ENCODE peak calls at places on chromosome 20, in nine cellular contexts. O, L, E, I, G, B, F, C and R are unnamed samples.

GRCh38 chr20:38890497-38890818 is 35.8 kb upstream of the FAM83D start:
- DNase-seq in O (no peak), L (no peak), E (no peak), I (no peak), G (no peak), B (peak; percentile 27), F (no peak), C (peak; percentile 14), R (no peak)

GRCh38 chr20:17882834-17883591 is 85.6 kb downstream of the SNX5 start:
- DNase-seq in O (no peak), L (no peak), E (no peak), I (no peak), G (no peak), B (no peak), F (no peak), C (no peak), R (no peak)

GRCh38 chr20:8535403-8536003 is 403.4 kb downstream of the PLCB1 start:
- DNase-seq in O (peak; percentile 69), L (peak; percentile 17), E (no peak), I (no peak), G (no peak), B (no peak), F (no peak), C (no peak), R (no peak)

GRCh38 chr20:17969276-17969883 is 562 bp downstream of the MGME1 start:
- DNase-seq in O (peak; percentile 57), L (peak; percentile 45), E (no peak), I (no peak), G (peak; percentile 56), B (peak; percentile 59), F (peak; percentile 53), C (peak; percentile 56), R (peak; percentile 29)

GRCh38 chr20:38112249-38112942 is 52.7 kb downstream of the TGM2 start:
- DNase-seq in O (no peak), L (no peak), E (no peak), I (no peak), G (no peak), B (no peak), F (no peak), C (no peak), R (no peak)

GRCh38 chr20:57663241-57663640 is 43.0 kb upstream of the ZBP1 start:
- DNase-seq in O (no peak), L (no peak), E (no peak), I (no peak), G (no peak), B (no peak), F (peak; percentile 29), C (no peak), R (no peak)

GRCh38 chr20:51906694-51907093 is 104.4 kb upstream of the SALL4 start:
- DNase-seq in O (no peak), L (no peak), E (no peak), I (no peak), G (no peak), B (no peak), F (no peak), C (no peak), R (no peak)

GRCh38 chr20:59289994-59290393 is 10.4 kb upstream of the EDN3 start:
- DNase-seq in O (no peak), L (no peak), E (no peak), I (no peak), G (no peak), B (no peak), F (no peak), C (no peak), R (no peak)

GRCh38 chr20:32332614-32333013 is 25.5 kb upstream of the ASXL1 start:
- DNase-seq in O (no peak), L (no peak), E (no peak), I (no peak), G (no peak), B (no peak), F (no peak), C (peak; percentile 82), R (no peak)

GRCh38 chr20:63053430-63054102 is 46.8 kb upstream of the BHLHE23 start:
- DNase-seq in O (no peak), L (no peak), E (no peak), I (no peak), G (peak; percentile 13), B (no peak), F (peak; percentile 10), C (no peak), R (no peak)

GRCh38 chr20:43186312-43186711 is 3.4 kb downstream of the PTPRT start:
- DNase-seq in O (no peak), L (no peak), E (no peak), I (no peak), G (no peak), B (no peak), F (no peak), C (no peak), R (no peak)

GRCh38 chr20:43189614-43190331 is at the start of gene PTPRT:
- DNase-seq in O (no peak), L (no peak), E (no peak), I (no peak), G (no peak), B (no peak), F (no peak), C (no peak), R (no peak)

GRCh38 chr20:43188861-43189613 is 669 bp downstream of the PTPRT start:
- DNase-seq in O (no peak), L (no peak), E (no peak), I (no peak), G (no peak), B (no peak), F (no peak), C (no peak), R (no peak)

GRCh38 chr20:43187476-43188233 is 2.1 kb downstream of the PTPRT start:
- DNase-seq in O (peak; percentile 49), L (peak; percentile 72), E (peak; percentile 70), I (peak; percentile 74), G (peak; percentile 75), B (peak; percentile 63), F (peak; percentile 70), C (peak; percentile 29), R (no peak)

DNA sequence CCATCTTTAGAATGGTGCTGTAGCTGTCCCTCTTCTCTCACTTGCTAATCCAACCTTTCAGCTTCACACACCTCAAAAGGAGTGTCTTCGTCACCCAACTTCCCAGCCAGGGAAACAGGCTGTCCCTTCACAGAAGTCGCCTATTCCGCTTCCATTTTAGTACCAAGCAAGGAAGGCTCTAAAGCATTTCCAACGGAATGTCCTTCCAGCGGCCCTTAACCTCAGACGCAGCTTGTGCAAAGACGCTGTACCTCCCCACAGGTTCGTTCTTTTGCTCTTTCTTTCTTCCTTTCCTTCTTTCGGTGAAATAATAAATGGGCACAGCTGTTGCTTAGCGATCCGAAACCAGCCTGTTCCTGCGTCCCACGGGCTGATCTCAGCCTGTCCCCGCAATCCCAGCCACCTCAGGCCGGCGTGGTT is 1.5 kb downstream of the PTPRT start:
- DNase-seq in O (no peak), L (peak; percentile 9), E (no peak), I (no peak), G (no peak), B (no peak), F (no peak), C (no peak), R (no peak)
- H3K4me3 ChIP-seq in O (no peak overlapping the region), L (peak overlapping the region; percentile 46), E (no peak overlapping the region), I (peak overlapping the region; percentile 40), G (no peak overlapping the region), B (no peak overlapping the region), F (peak overlapping the region; percentile 8), C (no peak overlapping the region), R (no peak overlapping the region)

GRCh38 chr20:44736170-44737021 is 9.3 kb upstream of the KCNK15 start:
- DNase-seq in O (peak; percentile 88), L (peak; percentile 57), E (peak; percentile 61), I (no peak), G (peak; percentile 74), B (peak; percentile 97), F (no peak), C (peak; percentile 67), R (no peak)

GRCh38 chr20:44734938-44735337 is 10.7 kb upstream of the KCNK15 start:
- DNase-seq in O (no peak), L (no peak), E (no peak), I (no peak), G (no peak), B (peak; percentile 81), F (no peak), C (peak; percentile 68), R (no peak)

GRCh38 chr20:44735816-44736169 is 9.9 kb upstream of the KCNK15 start:
- DNase-seq in O (no peak), L (no peak), E (no peak), I (no peak), G (no peak), B (no peak), F (no peak), C (no peak), R (no peak)

GRCh38 chr20:44738779-44739477 is 6.7 kb upstream of the KCNK15 start:
- DNase-seq in O (peak; percentile 91), L (peak; percentile 77), E (peak; percentile 55), I (no peak), G (peak; percentile 59), B (peak; percentile 94), F (peak; percentile 74), C (peak; percentile 73), R (peak; percentile 11)

DNA sequence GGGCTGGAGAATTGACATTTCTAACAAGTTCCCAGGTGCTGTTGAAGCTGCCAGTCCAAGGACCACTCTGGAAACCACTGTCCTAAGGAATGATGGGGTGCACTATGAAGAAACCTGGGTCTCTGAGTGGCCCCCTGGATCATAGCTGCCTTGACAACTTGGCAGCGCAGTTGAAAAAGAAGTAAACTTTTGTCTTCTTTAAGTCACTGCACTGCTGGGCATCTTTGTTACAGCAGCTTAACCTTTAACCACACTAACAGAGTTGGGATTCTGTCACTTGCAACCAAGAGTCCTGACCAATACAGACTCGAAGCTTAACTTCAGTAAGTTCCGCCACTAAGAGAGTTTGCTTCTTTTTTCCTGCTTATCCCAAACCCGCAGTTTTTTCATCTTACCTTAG is 8.5 kb upstream of the KCNK15 start:
- DNase-seq in O (no peak), L (no peak), E (no peak), I (no peak), G (no peak), B (no peak), F (no peak), C (no peak), R (no peak)
- H3K4me3 ChIP-seq in O (peak overlapping the region; percentile 8), L (no peak overlapping the region), E (no peak overlapping the region), I (no peak overlapping the region), G (no peak overlapping the region), B (no peak overlapping the region), F (no peak overlapping the region), C (no peak overlapping the region), R (no peak overlapping the region)

GRCh38 chr20:4987130-4987529 is 14.2 kb downstream of the SLC23A2 start:
- DNase-seq in O (peak; percentile 68), L (no peak), E (no peak), I (no peak), G (no peak), B (no peak), F (no peak), C (no peak), R (no peak)
- H3K4me3 ChIP-seq in O (peak overlapping the region; percentile 54), L (no peak overlapping the region), E (no peak overlapping the region), I (no peak overlapping the region), G (no peak overlapping the region), B (no peak overlapping the region), F (no peak overlapping the region), C (no peak overlapping the region), R (no peak overlapping the region)

DNA sequence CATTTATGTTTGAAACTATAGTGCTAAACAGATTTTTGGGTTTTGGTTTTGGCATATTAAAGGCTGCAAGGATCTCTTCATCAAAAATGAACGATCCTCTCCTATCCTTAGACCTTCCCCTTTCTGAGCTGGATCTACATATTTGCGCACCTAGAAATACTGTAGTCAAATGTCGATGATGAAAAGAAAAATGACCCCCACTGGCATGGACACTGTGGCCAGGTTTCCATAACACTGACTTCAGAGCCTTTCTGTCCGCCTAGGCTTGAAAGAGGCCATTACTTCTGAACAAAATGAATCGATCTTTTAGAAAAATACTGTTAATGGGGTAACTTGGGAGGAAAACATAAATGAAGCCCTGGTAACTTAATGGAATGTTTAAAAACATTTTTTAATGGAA is 5.7 kb downstream of the FLRT3 start:
- DNase-seq in O (no peak), L (no peak), E (no peak), I (no peak), G (no peak), B (no peak), F (no peak), C (no peak), R (no peak)
- H3K4me3 ChIP-seq in O (no peak overlapping the region), L (no peak overlapping the region), E (no peak overlapping the region), I (no peak overlapping the region), G (no peak overlapping the region), B (no peak overlapping the region), F (no peak overlapping the region), C (peak overlapping the region; percentile 97), R (no peak overlapping the region)